ENCODE peak calls at places on chromosomes 11 and 22, in ten cellular contexts. B, L, Y, F, R, Q, T, P, M and G are unnamed samples.

GRCh38 chr22:34395370-34395769 is 475.1 kb upstream of the LARGE1 start:
- DNase-seq in B (no peak), L (no peak), Y (no peak), F (no peak), R (no peak), Q (no peak), T (no peak), P (no peak), M (no peak), G (no peak)

GRCh38 chr11:128905345-128906184 is 14.4 kb downstream of the KCNJ5 start:
- DNase-seq in B (peak), L (no peak), Y (peak), F (no peak), R (peak), Q (no peak), T (peak), P (no peak), M (no peak), G (peak)

GRCh38 chr11:128745296-128746183 is 51.7 kb downstream of the FLI1 start:
- DNase-seq in B (no peak), L (no peak), Y (no peak), F (peak), R (no peak), Q (no peak), T (no peak), P (no peak), M (no peak), G (no peak)

GRCh38 chr11:128506999-128507591 is 80.3 kb downstream of the ETS1 start:
- DNase-seq in B (no peak), L (peak), Y (peak), F (peak), R (no peak), Q (peak), T (no peak), P (peak), M (no peak), G (peak)

GRCh38 chr11:27972432-27973170 is 135.4 kb downstream of the KIF18A start:
- DNase-seq in B (no peak), L (no peak), Y (no peak), F (no peak), R (no peak), Q (no peak), T (no peak), P (no peak), M (no peak), G (no peak)

GRCh38 chr22:20526628-20527355 is 19.4 kb downstream of the MED15 start:
- DNase-seq in B (no peak), L (no peak), Y (no peak), F (peak), R (no peak), Q (no peak), T (no peak), P (no peak), M (no peak), G (no peak)

GRCh38 chr11:73159297-73159696 is 17.2 kb upstream of the FCHSD2 start:
- DNase-seq in B (no peak), L (no peak), Y (no peak), F (no peak), R (no peak), Q (peak), T (no peak), P (peak), M (peak), G (no peak)

GRCh38 chr11:120021978-120022377 is 115.9 kb downstream of the TRIM29 start:
- DNase-seq in B (no peak), L (no peak), Y (peak), F (no peak), R (no peak), Q (no peak), T (no peak), P (no peak), M (no peak), G (no peak)

GRCh38 chr11:85167471-85167870 is 459.7 kb downstream of the DLG2 start:
- DNase-seq in B (no peak), L (no peak), Y (no peak), F (no peak), R (no peak), Q (no peak), T (no peak), P (no peak), M (no peak), G (no peak)

GRCh38 chr22:25126510-25126909 is 73.1 kb upstream of the CRYBB3 start:
- DNase-seq in B (no peak), L (no peak), Y (no peak), F (no peak), R (no peak), Q (no peak), T (no peak), P (no peak), M (no peak), G (no peak)
- TF ChIP-seq CTCF in B (no peak), L (no peak), Y (no peak), F (no peak), R (no peak), Q (no peak), T (no peak), P (no peak), M (no peak), G (no peak)

GRCh38 chr22:23387827-23388491 is 192.1 kb downstream of the IGLL1 start:
- DNase-seq in B (no peak), L (no peak), Y (no peak), F (no peak), R (peak), Q (peak), T (no peak), P (no peak), M (peak), G (no peak)

GRCh38 chr22:23386822-23387580 is 193.1 kb downstream of the IGLL1 start:
- DNase-seq in B (no peak), L (no peak), Y (no peak), F (no peak), R (peak), Q (no peak), T (no peak), P (no peak), M (no peak), G (no peak)

GRCh38 chr22:23384899-23385298 is 195.2 kb downstream of the IGLL1 start:
- DNase-seq in B (no peak), L (no peak), Y (no peak), F (no peak), R (no peak), Q (no peak), T (no peak), P (no peak), M (no peak), G (no peak)

GRCh38 chr22:23385301-23386244 is 194.5 kb downstream of the IGLL1 start:
- DNase-seq in B (peak), L (no peak), Y (peak), F (peak), R (peak), Q (peak), T (peak), P (peak), M (peak), G (peak)

DNA sequence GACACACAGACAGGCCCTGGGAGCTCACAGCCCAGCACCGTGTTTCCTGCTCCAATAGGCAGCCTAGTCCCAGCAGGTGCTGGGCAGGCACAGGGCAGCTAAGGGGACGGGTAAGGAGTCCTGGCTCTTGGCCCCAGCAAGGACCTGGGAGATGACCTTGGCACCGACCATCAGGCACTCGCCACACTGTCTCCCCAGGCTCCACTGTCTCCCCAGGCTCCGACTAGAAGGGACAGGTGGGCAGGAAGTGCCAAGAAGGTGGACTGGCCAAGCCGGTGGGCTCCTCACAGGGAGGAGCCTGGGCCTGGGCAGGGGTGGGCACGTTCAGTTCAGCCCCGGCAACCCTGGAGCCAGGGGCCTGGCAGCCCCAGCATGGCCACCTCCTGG is 193.9 kb downstream of the IGLL1 start:
- DNase-seq in B (no peak), L (no peak), Y (no peak), F (no peak), R (peak), Q (no peak), T (no peak), P (no peak), M (no peak), G (no peak)
- TF ChIP-seq POLR2A in B (no peak), L (no peak), Y (no peak), F (no peak), R (no peak), Q (no peak), T (no peak), P (no peak), M (no peak), G (no peak)

DNA sequence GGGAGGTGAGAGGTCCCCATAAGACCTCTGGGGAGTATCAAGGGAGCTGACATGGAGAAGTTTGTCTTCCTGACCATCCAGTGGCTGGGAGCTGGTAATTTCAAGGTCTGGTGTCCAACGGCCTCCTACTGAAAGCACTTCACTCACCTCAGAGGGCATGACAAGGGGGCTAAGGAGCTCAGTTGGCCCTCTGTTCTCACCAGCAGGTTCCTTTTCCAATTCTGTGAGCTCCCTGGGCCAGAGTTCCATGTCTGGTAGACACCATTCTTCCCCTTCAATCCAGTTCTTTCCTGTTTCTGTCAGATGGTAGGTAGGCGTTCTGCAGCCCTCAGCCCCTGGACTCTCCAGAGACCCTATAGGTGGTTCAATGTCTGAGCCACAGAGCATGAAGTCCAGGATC is 3.1 kb downstream of the SELENOH start:
- DNase-seq in B (no peak), L (no peak), Y (no peak), F (no peak), R (no peak), Q (no peak), T (no peak), P (no peak), M (no peak), G (no peak)
- TF ChIP-seq POLR2AphosphoS5 in B (peak), L (no peak), Y (no peak), F (no peak), R (no peak), Q (no peak), T (no peak), P (no peak), M (no peak), G (no peak)

GRCh38 chr22:39319284-39320170 is at the start of gene RPL3:
- DNase-seq in B (peak), L (peak), Y (peak), F (peak), R (peak), Q (peak), T (peak), P (peak), M (peak), G (peak)
- TF ChIP-seq CTCF in B (peak), L (peak), Y (peak), F (peak), R (peak), Q (no peak), T (no peak), P (no peak), M (peak), G (no peak)

GRCh38 chr11:765025-765801 is 12.1 kb downstream of the GATD1 start:
- DNase-seq in B (peak), L (no peak), Y (peak), F (peak), R (peak), Q (peak), T (peak), P (peak), M (peak), G (peak)
- TF ChIP-seq POLR2A in B (no peak), L (no peak), Y (no peak), F (no peak), R (no peak), Q (no peak), T (no peak), P (no peak), M (no peak), G (no peak)

GRCh38 chr22:29105468-29105867 is 32.6 kb downstream of the KREMEN1 start:
- DNase-seq in B (no peak), L (no peak), Y (no peak), F (no peak), R (no peak), Q (no peak), T (no peak), P (no peak), M (no peak), G (no peak)

GRCh38 chr22:29106839-29107238 is 34.0 kb downstream of the KREMEN1 start:
- DNase-seq in B (no peak), L (no peak), Y (no peak), F (peak), R (no peak), Q (no peak), T (no peak), P (no peak), M (no peak), G (no peak)

GRCh38 chr22:29109853-29110252 is 37.0 kb downstream of the KREMEN1 start:
- DNase-seq in B (no peak), L (no peak), Y (no peak), F (no peak), R (no peak), Q (no peak), T (no peak), P (no peak), M (no peak), G (no peak)

GRCh38 chr22:29110946-29111345 is 38.1 kb downstream of the KREMEN1 start:
- DNase-seq in B (no peak), L (no peak), Y (no peak), F (no peak), R (no peak), Q (no peak), T (no peak), P (no peak), M (no peak), G (no peak)

GRCh38 chr22:29108137-29108536 is 35.3 kb downstream of the KREMEN1 start:
- DNase-seq in B (no peak), L (no peak), Y (no peak), F (no peak), R (no peak), Q (no peak), T (peak), P (no peak), M (no peak), G (no peak)
- TF ChIP-seq POLR2AphosphoS5 in B (no peak), L (no peak), Y (no peak), F (no peak), R (no peak), Q (no peak), T (no peak), P (no peak), M (no peak), G (no peak)

GRCh38 chr11:57248780-57249383 is 11.8 kb upstream of the APLNR start:
- DNase-seq in B (peak), L (no peak), Y (peak), F (peak), R (peak), Q (peak), T (peak), P (peak), M (peak), G (peak)
- TF ChIP-seq CTCF in B (peak), L (peak), Y (peak), F (peak), R (peak), Q (peak), T (peak), P (peak), M (peak), G (no peak)

GRCh38 chr11:61799665-61800284 is 7.1 kb downstream of the FEN1 start:
- DNase-seq in B (no peak), L (no peak), Y (no peak), F (no peak), R (no peak), Q (no peak), T (no peak), P (no peak), M (no peak), G (no peak)
- TF ChIP-seq POLR2A in B (peak), L (no peak), Y (no peak), F (no peak), R (no peak), Q (no peak), T (no peak), P (no peak), M (no peak), G (no peak)

GRCh38 chr11:134364261-134364660 is 32.5 kb downstream of the GLB1L2 start:
- DNase-seq in B (no peak), L (no peak), Y (no peak), F (no peak), R (peak), Q (peak), T (no peak), P (peak), M (peak), G (no peak)

GRCh38 chr11:134367781-134368180 is 36.0 kb downstream of the GLB1L2 start:
- DNase-seq in B (no peak), L (no peak), Y (no peak), F (no peak), R (peak), Q (peak), T (no peak), P (peak), M (peak), G (no peak)

GRCh38 chr11:134365011-134365925 is 33.5 kb downstream of the GLB1L2 start:
- DNase-seq in B (no peak), L (no peak), Y (no peak), F (no peak), R (peak), Q (peak), T (no peak), P (peak), M (peak), G (no peak)

GRCh38 chr11:134363592-134363991 is 31.8 kb downstream of the GLB1L2 start:
- DNase-seq in B (no peak), L (no peak), Y (no peak), F (no peak), R (no peak), Q (peak), T (no peak), P (peak), M (peak), G (no peak)

GRCh38 chr11:134366279-134366678 is 34.5 kb downstream of the GLB1L2 start:
- DNase-seq in B (no peak), L (no peak), Y (no peak), F (no peak), R (no peak), Q (peak), T (no peak), P (peak), M (no peak), G (no peak)
- TF ChIP-seq POLR2AphosphoS5 in B (no peak), L (no peak), Y (no peak), F (no peak), R (no peak), Q (no peak), T (no peak), P (no peak), M (no peak), G (no peak)